ENCODE peak calls at places on chromosomes 4 and X, in five cellular contexts. R is fibroblast of lung, A is stomach, V is kidney, M is heart right ventricle. W is an unnamed sample.
A peak's percentile ranks its signal among the peaks of the same experiment; 100 is the strongest.

GRCh38 chr4:124018383-124019317 is 622.1 kb downstream of the SPRY1 start:
- DNase-seq in R (peak; percentile 51), A (no peak), V (peak; percentile 82), M (peak; percentile 75), W (no peak)

GRCh38 chr4:122662701-122663100 is 41.8 kb upstream of the IL21 start:
- DNase-seq in R (no peak), A (no peak), V (no peak), M (no peak), W (no peak)

GRCh38 chr4:99087887-99088484 is 602 bp downstream of the ADH5 start:
- DNase-seq in R (peak; percentile 94), A (peak; percentile 69), V (peak; percentile 87), M (peak; percentile 49), W (no peak)

GRCh38 chrX:112947981-112948380 is 107.3 kb upstream of the AMOT start:
- DNase-seq in R (no peak), A (no peak), V (no peak), M (no peak), W (no peak)

GRCh38 chr4:27198971-27199370 is 338.3 kb downstream of the STIM2 start:
- DNase-seq in R (no peak), A (no peak), V (no peak), M (no peak), W (no peak)

GRCh38 chrX:70592091-70592490 is 147.5 kb downstream of the DLG3 start:
- DNase-seq in R (peak; percentile 55), A (no peak), V (no peak), M (no peak), W (no peak)

GRCh38 chrX:155662297-155662696 is 49.5 kb upstream of the TMLHE start:
- DNase-seq in R (no peak), A (no peak), V (no peak), M (no peak), W (no peak)

GRCh38 chrX:24063488-24063887 is 8.7 kb downstream of the EIF2S3 start:
- DNase-seq in R (no peak), A (no peak), V (no peak), M (no peak), W (no peak)

GRCh38 chr4:91936301-91936700 is 367.5 kb upstream of the GRID2 start:
- DNase-seq in R (peak; percentile 35), A (no peak), V (no peak), M (no peak), W (no peak)

GRCh38 chr4:32824321-32824720 is 2104.2 kb downstream of the PCDH7 start:
- DNase-seq in R (peak; percentile 51), A (no peak), V (no peak), M (no peak), W (no peak)

GRCh38 chr4:38123555-38123954 is 163.4 kb downstream of the PTTG2 start:
- DNase-seq in R (no peak), A (no peak), V (no peak), M (no peak), W (no peak)

GRCh38 chr4:42143996-42144395 is 8.5 kb downstream of the BEND4 start:
- DNase-seq in R (no peak), A (no peak), V (no peak), M (no peak), W (no peak)

GRCh38 chr4:104531390-104531789 is 36.7 kb upstream of the CXXC4 start:
- DNase-seq in R (peak; percentile 9), A (no peak), V (no peak), M (no peak), W (no peak)

GRCh38 chr4:153188966-153189801 is 15.1 kb upstream of the TRIM2 start:
- DNase-seq in R (peak; percentile 19), A (peak; percentile 42), V (no peak), M (no peak), W (no peak)

GRCh38 chrX:29145316-29145715 is 558.1 kb downstream of the IL1RAPL1 start:
- DNase-seq in R (peak; percentile 4), A (no peak), V (no peak), M (no peak), W (no peak)

GRCh38 chr4:148330161-148330560 is 112.1 kb downstream of the NR3C2 start:
- DNase-seq in R (no peak), A (no peak), V (no peak), M (no peak), W (no peak)

GRCh38 chr4:38664704-38665401 is 854 bp downstream of the KLF3 start:
- DNase-seq in R (peak; percentile 56), A (peak; percentile 69), V (peak; percentile 88), M (peak; percentile 66), W (no peak)

GRCh38 chrX:127879585-127879984 is 172.6 kb downstream of the ACTRT1 start:
- DNase-seq in R (no peak), A (no peak), V (no peak), M (no peak), W (no peak)

GRCh38 chr4:31995943-31996901 is 1276.1 kb downstream of the PCDH7 start:
- DNase-seq in R (no peak), A (no peak), V (peak; percentile 65), M (no peak), W (peak; percentile 83)

GRCh38 chrX:11352296-11352741 is 59.1 kb downstream of the AMELX start:
- DNase-seq in R (no peak), A (no peak), V (no peak), M (no peak), W (no peak)

GRCh38 chrX:140572724-140573123 is 67.9 kb upstream of the SOX3 start:
- DNase-seq in R (peak; percentile 36), A (peak; percentile 49), V (no peak), M (peak; percentile 3), W (no peak)

GRCh38 chr4:170003071-170004070 is 22.8 kb downstream of the MFAP3L start:
- DNase-seq in R (no peak), A (no peak), V (no peak), M (no peak), W (no peak)

GRCh38 chrX:71871367-71871766 is 39.3 kb upstream of the NHSL2 start:
- DNase-seq in R (no peak), A (peak; percentile 55), V (peak; percentile 71), M (no peak), W (no peak)

GRCh38 chr4:101647710-101648034 is 142.9 kb upstream of the BANK1 start:
- DNase-seq in R (no peak), A (no peak), V (no peak), M (no peak), W (no peak)

GRCh38 chrX:102968216-102968615 is 31.1 kb downstream of the RAB40AL start:
- DNase-seq in R (no peak), A (no peak), V (peak; percentile 49), M (no peak), W (no peak)

GRCh38 chr4:117085185-117085701 is at the start of gene TRAM1L1:
- DNase-seq in R (peak; percentile 80), A (peak; percentile 64), V (peak; percentile 87), M (peak; percentile 45), W (peak; percentile 75)

GRCh38 chr4:70943115-70943514 is 40.9 kb downstream of the MOB1B start:
- DNase-seq in R (no peak), A (no peak), V (no peak), M (no peak), W (no peak)

GRCh38 chr4:53962516-53963225 is 101.7 kb downstream of the CHIC2 start:
- DNase-seq in R (peak; percentile 18), A (no peak), V (no peak), M (no peak), W (no peak)

GRCh38 chrX:123184199-123184857 is at the start of gene GRIA3:
- DNase-seq in R (peak; percentile 0), A (no peak), V (no peak), M (no peak), W (no peak)

GRCh38 chr4:98845960-98846359 is 83.0 kb downstream of the EIF4E start:
- DNase-seq in R (no peak), A (no peak), V (no peak), M (no peak), W (no peak)

GRCh38 chrX:109872021-109872730 is 130.7 kb upstream of the TMEM164 start:
- DNase-seq in R (peak; percentile 97), A (no peak), V (no peak), M (no peak), W (no peak)

GRCh38 chrX:151801980-151802379 is 67.4 kb downstream of the CNGA2 start:
- DNase-seq in R (no peak), A (no peak), V (no peak), M (no peak), W (no peak)

GRCh38 chr4:111854494-111855087 is 290.7 kb upstream of the FAM241A start:
- DNase-seq in R (peak; percentile 34), A (no peak), V (no peak), M (peak; percentile 4), W (no peak)

DNA sequence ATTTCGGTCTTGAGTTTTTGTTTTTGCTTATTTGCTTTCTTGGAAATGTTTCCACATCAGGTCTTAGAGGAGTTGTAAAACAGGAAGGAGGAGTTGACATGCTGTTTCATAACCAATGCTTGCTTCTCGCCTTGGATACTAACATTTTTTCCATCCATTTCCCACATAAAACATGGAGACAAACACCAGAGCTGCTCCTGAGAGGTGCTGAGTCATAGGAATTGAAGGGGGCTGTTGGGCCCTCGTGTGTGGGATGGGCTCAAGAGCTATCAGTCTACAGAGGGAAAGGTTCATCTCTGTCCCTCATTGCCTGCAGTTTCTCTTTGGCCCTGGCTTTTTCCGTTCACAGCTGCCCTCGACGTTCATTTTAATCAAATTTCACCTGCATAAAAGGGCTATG is 29.9 kb downstream of the TBL1X start:
- DNase-seq in R (peak; percentile 4), A (no peak), V (no peak), M (no peak), W (no peak)
- TF ChIP-seq CTCF in R (no peak), A (no peak), V (no peak), M (no peak), W (no peak)

DNA sequence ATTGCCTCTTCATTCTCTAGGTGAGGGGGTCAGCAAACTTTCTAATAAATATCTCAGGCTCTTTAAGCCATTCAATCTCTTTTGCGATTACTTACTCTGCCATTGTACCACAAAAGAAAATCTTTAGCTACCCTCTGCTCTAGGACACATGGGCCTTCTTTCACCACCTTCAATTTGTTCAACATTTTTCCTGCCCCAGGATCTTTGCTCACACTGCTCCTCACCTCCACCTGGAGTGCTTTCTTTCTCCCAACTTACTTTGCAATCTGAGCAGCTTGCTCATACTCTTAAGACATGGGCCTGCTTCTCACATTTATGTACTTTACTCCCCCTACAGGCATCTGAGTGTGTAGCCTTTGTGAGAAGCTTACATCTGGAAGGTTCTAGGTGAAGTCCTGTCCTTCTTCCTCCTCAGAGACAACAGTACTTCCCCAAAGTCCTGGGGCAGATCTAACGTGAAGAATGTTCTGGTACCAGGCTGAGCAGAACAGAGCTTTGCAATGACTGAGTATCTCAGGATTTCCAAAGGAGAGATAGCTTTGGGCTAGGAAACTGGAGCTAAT is 55.0 kb upstream of the PRDM5 start:
- DNase-seq in R (peak; percentile 74), A (no peak), V (no peak), M (no peak), W (no peak)
- TF ChIP-seq CTCF in R (peak; percentile 78), A (peak; percentile 26), V (peak; percentile 21), M (peak; percentile 57), W (peak; percentile 78)

GRCh38 chr4:76748649-76749048 is 149.3 kb downstream of the SOWAHB start:
- DNase-seq in R (peak; percentile 59), A (peak; percentile 57), V (no peak), M (no peak), W (no peak)
- TF ChIP-seq CTCF in R (no peak), A (peak; percentile 22), V (peak; percentile 39), M (no peak), W (peak; percentile 79)

DNA sequence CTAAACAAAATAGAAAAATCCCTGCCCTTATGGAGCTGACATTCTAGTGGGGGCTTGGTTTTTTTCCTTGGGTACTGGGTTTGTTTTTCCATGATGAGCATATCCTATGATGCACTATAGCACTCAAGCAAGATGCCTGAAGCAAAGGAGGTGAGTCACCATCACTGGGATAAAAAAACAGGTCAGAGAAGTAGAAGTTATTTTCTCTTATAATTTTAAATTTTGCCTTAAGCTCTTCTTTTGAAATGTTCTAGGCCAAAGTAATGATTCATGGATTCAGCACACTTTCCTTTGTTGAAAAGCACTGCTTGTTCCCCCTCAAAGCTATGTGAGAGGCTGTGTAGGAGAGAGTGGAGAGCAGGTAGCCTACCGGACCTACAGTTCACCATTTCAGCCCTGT is 15.2 kb upstream of the CXCL2 start:
- DNase-seq in R (peak; percentile 42), A (no peak), V (no peak), M (no peak), W (no peak)
- TF ChIP-seq CTCF in R (no peak), A (no peak), V (no peak), M (no peak), W (no peak)

W was measured in chondrocyte.